ENCODE peak calls at places on chromosome 2, in eight cellular contexts. One of them, this sample, is unnamed.

GRCh38 chr2:235595420-235596010 is 101.7 kb downstream of the AGAP1 start:
- DNase-seq in keratinocyte: peak; percentile 30
- DNase-seq in A549: peak; percentile 56
- DNase-seq in heart right ventricle: peak; percentile 69
- DNase-seq in K562: peak; percentile 49
- DNase-seq in breast epithelium: peak; percentile 73
- DNase-seq in osteoblast: peak; percentile 83
- DNase-seq in effector memory CD4-positive, alpha-beta T cell: no peak
- DNase-seq in this sample: peak; percentile 86

GRCh38 chr2:74715880-74716279 is 61.8 kb downstream of the SEMA4F start:
- DNase-seq in breast epithelium: no peak
- DNase-seq in keratinocyte: no peak
- DNase-seq in osteoblast: no peak
- DNase-seq in K562: no peak
- DNase-seq in heart right ventricle: no peak
- DNase-seq in A549: no peak
- DNase-seq in effector memory CD4-positive, alpha-beta T cell: no peak
- DNase-seq in this sample: no peak

GRCh38 chr2:37105150-37105549 is 20.8 kb downstream of the GPATCH11 start:
- DNase-seq in heart right ventricle: no peak
- DNase-seq in A549: no peak
- DNase-seq in breast epithelium: no peak
- DNase-seq in effector memory CD4-positive, alpha-beta T cell: no peak
- DNase-seq in osteoblast: no peak
- DNase-seq in K562: no peak
- DNase-seq in keratinocyte: no peak
- DNase-seq in this sample: no peak

GRCh38 chr2:158969717-158970521 is 1.5 kb downstream of the TANC1 start:
- DNase-seq in keratinocyte: no peak
- DNase-seq in breast epithelium: peak; percentile 58
- DNase-seq in A549: no peak
- DNase-seq in heart right ventricle: peak; percentile 55
- DNase-seq in K562: no peak
- DNase-seq in osteoblast: peak; percentile 66
- DNase-seq in effector memory CD4-positive, alpha-beta T cell: no peak
- DNase-seq in this sample: peak; percentile 53

GRCh38 chr2:96679843-96680242 is 37.3 kb downstream of the FER1L5 start:
- DNase-seq in keratinocyte: no peak
- DNase-seq in osteoblast: peak; percentile 81
- DNase-seq in K562: no peak
- DNase-seq in effector memory CD4-positive, alpha-beta T cell: no peak
- DNase-seq in breast epithelium: peak; percentile 72
- DNase-seq in A549: no peak
- DNase-seq in heart right ventricle: no peak
- DNase-seq in this sample: no peak

GRCh38 chr2:232574674-232575403 is 24.4 kb downstream of the EIF4E2 start:
- DNase-seq in breast epithelium: no peak
- DNase-seq in heart right ventricle: no peak
- DNase-seq in keratinocyte: no peak
- DNase-seq in A549: no peak
- DNase-seq in K562: no peak
- DNase-seq in effector memory CD4-positive, alpha-beta T cell: no peak
- DNase-seq in osteoblast: no peak
- DNase-seq in this sample: no peak

GRCh38 chr2:170703776-170704476 is 11.2 kb upstream of the SP5 start:
- DNase-seq in K562: no peak
- DNase-seq in osteoblast: no peak
- DNase-seq in heart right ventricle: no peak
- DNase-seq in A549: no peak
- DNase-seq in effector memory CD4-positive, alpha-beta T cell: no peak
- DNase-seq in breast epithelium: no peak
- DNase-seq in keratinocyte: no peak
- DNase-seq in this sample: no peak

GRCh38 chr2:52289776-52290175 is 1257.8 kb upstream of the NRXN1 start:
- DNase-seq in keratinocyte: no peak
- DNase-seq in K562: no peak
- DNase-seq in heart right ventricle: no peak
- DNase-seq in osteoblast: no peak
- DNase-seq in A549: no peak
- DNase-seq in breast epithelium: no peak
- DNase-seq in effector memory CD4-positive, alpha-beta T cell: no peak
- DNase-seq in this sample: no peak

GRCh38 chr2:28991021-28991420 is 9.9 kb downstream of the TOGARAM2 start:
- DNase-seq in osteoblast: peak; percentile 72
- DNase-seq in K562: no peak
- DNase-seq in A549: no peak
- DNase-seq in keratinocyte: no peak
- DNase-seq in heart right ventricle: peak; percentile 53
- DNase-seq in effector memory CD4-positive, alpha-beta T cell: no peak
- DNase-seq in breast epithelium: no peak
- DNase-seq in this sample: no peak

GRCh38 chr2:48940606-48941005 is 185.1 kb upstream of the LHCGR start:
- DNase-seq in effector memory CD4-positive, alpha-beta T cell: no peak
- DNase-seq in breast epithelium: no peak
- DNase-seq in A549: no peak
- DNase-seq in K562: no peak
- DNase-seq in keratinocyte: no peak
- DNase-seq in heart right ventricle: no peak
- DNase-seq in osteoblast: peak; percentile 58
- DNase-seq in this sample: no peak

GRCh38 chr2:226011716-226012115 is 612.2 kb downstream of the NYAP2 start:
- DNase-seq in osteoblast: no peak
- DNase-seq in A549: no peak
- DNase-seq in breast epithelium: no peak
- DNase-seq in keratinocyte: no peak
- DNase-seq in heart right ventricle: no peak
- DNase-seq in effector memory CD4-positive, alpha-beta T cell: no peak
- DNase-seq in K562: no peak
- DNase-seq in this sample: no peak

GRCh38 chr2:152924722-152925121 is 206.3 kb downstream of the ARL6IP6 start:
- DNase-seq in A549: no peak
- DNase-seq in breast epithelium: no peak
- DNase-seq in keratinocyte: peak; percentile 54
- DNase-seq in heart right ventricle: no peak
- DNase-seq in effector memory CD4-positive, alpha-beta T cell: no peak
- DNase-seq in osteoblast: no peak
- DNase-seq in K562: no peak
- DNase-seq in this sample: no peak

GRCh38 chr2:152497481-152498052 is 162.6 kb downstream of the FMNL2 start:
- DNase-seq in osteoblast: no peak
- DNase-seq in K562: peak; percentile 20
- DNase-seq in heart right ventricle: no peak
- DNase-seq in A549: no peak
- DNase-seq in effector memory CD4-positive, alpha-beta T cell: no peak
- DNase-seq in breast epithelium: no peak
- DNase-seq in keratinocyte: no peak
- DNase-seq in this sample: no peak

GRCh38 chr2:16641509-16641908 is 24.1 kb downstream of the CYRIA start:
- DNase-seq in keratinocyte: no peak
- DNase-seq in heart right ventricle: no peak
- DNase-seq in K562: no peak
- DNase-seq in A549: no peak
- DNase-seq in effector memory CD4-positive, alpha-beta T cell: no peak
- DNase-seq in breast epithelium: no peak
- DNase-seq in osteoblast: no peak
- DNase-seq in this sample: no peak

GRCh38 chr2:231315896-231316295 is 79.6 kb upstream of the B3GNT7 start:
- DNase-seq in keratinocyte: no peak
- DNase-seq in K562: no peak
- DNase-seq in osteoblast: no peak
- DNase-seq in A549: no peak
- DNase-seq in heart right ventricle: no peak
- DNase-seq in breast epithelium: no peak
- DNase-seq in effector memory CD4-positive, alpha-beta T cell: no peak
- DNase-seq in this sample: no peak

GRCh38 chr2:158486150-158486969 is 29.6 kb downstream of the PKP4 start:
- DNase-seq in effector memory CD4-positive, alpha-beta T cell: no peak
- DNase-seq in osteoblast: peak; percentile 88
- DNase-seq in heart right ventricle: no peak
- DNase-seq in keratinocyte: no peak
- DNase-seq in A549: no peak
- DNase-seq in K562: no peak
- DNase-seq in breast epithelium: no peak
- DNase-seq in this sample: no peak

GRCh38 chr2:44817673-44818335 is 123.7 kb upstream of the SIX3 start:
- DNase-seq in osteoblast: no peak
- DNase-seq in keratinocyte: no peak
- DNase-seq in effector memory CD4-positive, alpha-beta T cell: no peak
- DNase-seq in K562: no peak
- DNase-seq in A549: no peak
- DNase-seq in breast epithelium: no peak
- DNase-seq in heart right ventricle: no peak
- DNase-seq in this sample: no peak

GRCh38 chr2:240420206-240420899 is 15.1 kb upstream of the GPC1 start:
- DNase-seq in keratinocyte: no peak
- DNase-seq in heart right ventricle: no peak
- DNase-seq in K562: no peak
- DNase-seq in effector memory CD4-positive, alpha-beta T cell: no peak
- DNase-seq in breast epithelium: no peak
- DNase-seq in osteoblast: peak; percentile 22
- DNase-seq in A549: no peak
- DNase-seq in this sample: no peak

GRCh38 chr2:198471291-198471690 is 666.9 kb downstream of the PLCL1 start:
- DNase-seq in breast epithelium: no peak
- DNase-seq in heart right ventricle: no peak
- DNase-seq in effector memory CD4-positive, alpha-beta T cell: no peak
- DNase-seq in osteoblast: no peak
- DNase-seq in K562: no peak
- DNase-seq in keratinocyte: no peak
- DNase-seq in A549: no peak
- DNase-seq in this sample: no peak

GRCh38 chr2:187890690-187891089 is 336.5 kb upstream of the TFPI start:
- DNase-seq in keratinocyte: no peak
- DNase-seq in effector memory CD4-positive, alpha-beta T cell: no peak
- DNase-seq in osteoblast: no peak
- DNase-seq in heart right ventricle: no peak
- DNase-seq in A549: no peak
- DNase-seq in breast epithelium: no peak
- DNase-seq in K562: no peak
- DNase-seq in this sample: no peak

GRCh38 chr2:8851811-8852560 is 14.6 kb upstream of the KIDINS220 start:
- DNase-seq in A549: no peak
- DNase-seq in keratinocyte: no peak
- DNase-seq in heart right ventricle: no peak
- DNase-seq in breast epithelium: no peak
- DNase-seq in osteoblast: no peak
- DNase-seq in effector memory CD4-positive, alpha-beta T cell: no peak
- DNase-seq in K562: peak; percentile 65
- DNase-seq in this sample: no peak

GRCh38 chr2:33134086-33134763 is 187.5 kb downstream of the LTBP1 start:
- DNase-seq in A549: peak; percentile 32
- DNase-seq in effector memory CD4-positive, alpha-beta T cell: no peak
- DNase-seq in keratinocyte: no peak
- DNase-seq in K562: no peak
- DNase-seq in breast epithelium: no peak
- DNase-seq in heart right ventricle: peak; percentile 26
- DNase-seq in osteoblast: peak; percentile 82
- DNase-seq in this sample: peak; percentile 77
- H3K4me3 ChIP-seq in A549: no peak overlapping the region
- H3K4me3 ChIP-seq in effector memory CD4-positive, alpha-beta T cell: no peak overlapping the region
- H3K4me3 ChIP-seq in keratinocyte: no peak overlapping the region
- H3K4me3 ChIP-seq in K562: no peak overlapping the region
- H3K4me3 ChIP-seq in breast epithelium: peak overlapping the region; percentile 35
- H3K4me3 ChIP-seq in heart right ventricle: peak overlapping the region; percentile 13
- H3K4me3 ChIP-seq in osteoblast: peak overlapping the region; percentile 78
- H3K4me3 ChIP-seq in this sample: peak overlapping the region; percentile 91

GRCh38 chr2:62200291-62200841 is 4.5 kb downstream of the B3GNT2 start:
- DNase-seq in osteoblast: no peak
- DNase-seq in keratinocyte: no peak
- DNase-seq in effector memory CD4-positive, alpha-beta T cell: no peak
- DNase-seq in K562: no peak
- DNase-seq in A549: no peak
- DNase-seq in heart right ventricle: no peak
- DNase-seq in breast epithelium: no peak
- DNase-seq in this sample: no peak
- H3K4me1 ChIP-seq in osteoblast: peaks cover 13% of the 10 kb centered on the region
- H3K4me1 ChIP-seq in keratinocyte: peaks cover 20% of the 10 kb centered on the region
- H3K4me1 ChIP-seq in effector memory CD4-positive, alpha-beta T cell: peaks cover 44% of the 10 kb centered on the region
- H3K4me1 ChIP-seq in K562: peaks cover 46% of the 10 kb centered on the region
- H3K4me1 ChIP-seq in A549: peaks cover 26% of the 10 kb centered on the region
- H3K4me1 ChIP-seq in heart right ventricle: peaks cover 78% of the 10 kb centered on the region
- H3K4me1 ChIP-seq in breast epithelium: no peaks in the 10 kb centered on the region
- H3K4me1 ChIP-seq in this sample: no peaks in the 10 kb centered on the region

GRCh38 chr2:85400023-85400422 is 10.1 kb downstream of the CAPG start:
- DNase-seq in keratinocyte: no peak
- DNase-seq in effector memory CD4-positive, alpha-beta T cell: no peak
- DNase-seq in heart right ventricle: no peak
- DNase-seq in A549: no peak
- DNase-seq in K562: no peak
- DNase-seq in breast epithelium: peak; percentile 30
- DNase-seq in osteoblast: no peak
- DNase-seq in this sample: no peak

GRCh38 chr2:85400541-85400940 is 9.6 kb downstream of the CAPG start:
- DNase-seq in osteoblast: no peak
- DNase-seq in keratinocyte: no peak
- DNase-seq in A549: no peak
- DNase-seq in effector memory CD4-positive, alpha-beta T cell: no peak
- DNase-seq in heart right ventricle: no peak
- DNase-seq in breast epithelium: no peak
- DNase-seq in K562: no peak
- DNase-seq in this sample: peak; percentile 27

GRCh38 chr2:85399183-85399455 is 11.0 kb downstream of the CAPG start:
- DNase-seq in A549: no peak
- DNase-seq in heart right ventricle: no peak
- DNase-seq in K562: no peak
- DNase-seq in osteoblast: no peak
- DNase-seq in breast epithelium: peak; percentile 38
- DNase-seq in effector memory CD4-positive, alpha-beta T cell: no peak
- DNase-seq in keratinocyte: no peak
- DNase-seq in this sample: no peak

GRCh38 chr2:85400951-85401805 is 9.0 kb downstream of the CAPG start:
- DNase-seq in keratinocyte: no peak
- DNase-seq in effector memory CD4-positive, alpha-beta T cell: no peak
- DNase-seq in osteoblast: no peak
- DNase-seq in breast epithelium: no peak
- DNase-seq in heart right ventricle: no peak
- DNase-seq in A549: no peak
- DNase-seq in K562: no peak
- DNase-seq in this sample: no peak

DNA sequence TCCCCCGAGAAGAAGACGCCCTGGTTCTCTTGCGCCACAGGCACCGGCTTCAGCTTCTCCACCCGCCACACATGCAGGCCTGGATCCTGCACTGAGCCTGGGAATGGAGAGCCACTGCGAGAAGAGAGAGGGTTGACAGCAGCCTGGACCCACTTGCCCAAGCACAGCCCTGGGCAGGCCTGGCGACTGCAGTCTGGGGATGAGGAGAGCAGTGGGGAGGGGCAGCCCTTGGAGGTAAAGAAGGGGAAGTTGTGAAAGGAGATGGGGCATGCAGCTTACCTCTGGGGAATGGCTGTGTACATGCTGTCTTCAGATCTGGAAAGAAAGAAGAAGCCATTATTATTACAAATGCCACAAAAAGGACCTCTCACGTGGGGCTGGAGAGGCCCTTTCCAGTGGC is 8.3 kb downstream of the CAPG start:
- DNase-seq in A549: no peak
- DNase-seq in keratinocyte: no peak
- DNase-seq in K562: no peak
- DNase-seq in osteoblast: peak; percentile 32
- DNase-seq in breast epithelium: no peak
- DNase-seq in effector memory CD4-positive, alpha-beta T cell: no peak
- DNase-seq in heart right ventricle: no peak
- DNase-seq in this sample: no peak
- H3K27ac ChIP-seq in A549: no peak overlapping the region
- H3K27ac ChIP-seq in keratinocyte: no peak overlapping the region
- H3K27ac ChIP-seq in K562: no peak overlapping the region
- H3K27ac ChIP-seq in osteoblast: no peak overlapping the region
- H3K27ac ChIP-seq in breast epithelium: no peak overlapping the region
- H3K27ac ChIP-seq in effector memory CD4-positive, alpha-beta T cell: no peak overlapping the region
- H3K27ac ChIP-seq in heart right ventricle: no peak overlapping the region
- H3K27ac ChIP-seq in this sample: no peak overlapping the region

GRCh38 chr2:42328148-42328833 is 32.7 kb downstream of the COX7A2L start:
- DNase-seq in osteoblast: no peak
- DNase-seq in keratinocyte: no peak
- DNase-seq in K562: no peak
- DNase-seq in heart right ventricle: no peak
- DNase-seq in effector memory CD4-positive, alpha-beta T cell: no peak
- DNase-seq in breast epithelium: no peak
- DNase-seq in A549: peak; percentile 36
- DNase-seq in this sample: no peak
- H3K4me3 ChIP-seq in osteoblast: no peak overlapping the region
- H3K4me3 ChIP-seq in keratinocyte: no peak overlapping the region
- H3K4me3 ChIP-seq in K562: no peak overlapping the region
- H3K4me3 ChIP-seq in heart right ventricle: no peak overlapping the region
- H3K4me3 ChIP-seq in effector memory CD4-positive, alpha-beta T cell: no peak overlapping the region
- H3K4me3 ChIP-seq in breast epithelium: no peak overlapping the region
- H3K4me3 ChIP-seq in A549: no peak overlapping the region
- H3K4me3 ChIP-seq in this sample: no peak overlapping the region